ENCODE peak calls at places on chromosomes 6 and 20, in ten cellular contexts. O, B, A, E, M, Q, R, J, L and Z are unnamed samples.

GRCh38 chr20:11394145-11394833 is 523.4 kb upstream of the BTBD3 start:
- DNase-seq in J (no peak), E (no peak), B (peak), A (no peak), M (no peak), Q (no peak), O (no peak), L (no peak), R (no peak), Z (no peak)

GRCh38 chr6:163485388-163485851 is 70.9 kb downstream of the QKI start:
- DNase-seq in L (no peak), J (no peak), O (no peak), R (no peak), B (no peak), A (no peak), Q (no peak), M (no peak), E (no peak), Z (no peak)

GRCh38 chr6:144415835-144416237 is 130.7 kb downstream of the UTRN start:
- DNase-seq in L (no peak), Q (no peak), B (peak), M (no peak), O (no peak), J (no peak), R (no peak), E (no peak), A (no peak), Z (no peak)

GRCh38 chr20:53309515-53309914 is 284.1 kb downstream of the ZNF217 start:
- DNase-seq in E (no peak), M (no peak), J (no peak), A (no peak), O (no peak), R (no peak), Q (no peak), B (no peak), L (no peak), Z (no peak)

GRCh38 chr20:45032276-45032675 is 66.0 kb downstream of the STK4 start:
- DNase-seq in R (no peak), B (no peak), L (no peak), E (no peak), A (no peak), J (no peak), Q (no peak), O (no peak), M (no peak), Z (no peak)

GRCh38 chr20:43444107-43444506 is 13.6 kb upstream of the SRSF6 start:
- DNase-seq in Q (no peak), E (no peak), A (no peak), J (no peak), O (no peak), M (no peak), R (no peak), L (no peak), B (no peak), Z (no peak)

GRCh38 chr20:12896180-12896579 is 112.6 kb upstream of the SPTLC3 start:
- DNase-seq in B (no peak), E (no peak), J (no peak), M (no peak), R (no peak), L (no peak), O (no peak), Q (no peak), A (no peak), Z (no peak)

GRCh38 chr6:149285626-149286025 is 31.9 kb upstream of the TAB2 start:
- DNase-seq in J (no peak), L (no peak), E (no peak), A (no peak), O (no peak), M (no peak), B (no peak), R (no peak), Q (no peak), Z (no peak)

GRCh38 chr6:108798672-108799355 is 49.4 kb upstream of the ARMC2 start:
- DNase-seq in O (no peak), Q (no peak), J (no peak), E (no peak), R (no peak), B (no peak), A (peak), L (no peak), M (no peak), Z (no peak)

GRCh38 chr6:115932481-115932880 is 128.2 kb downstream of the FRK start:
- DNase-seq in L (no peak), J (peak), O (no peak), E (peak), Q (no peak), M (peak), A (no peak), B (no peak), R (no peak), Z (no peak)

GRCh38 chr6:42197574-42198362 is 3.0 kb upstream of the GUCA1B start:
- DNase-seq in M (no peak), O (no peak), J (no peak), E (no peak), Q (peak), B (peak), A (no peak), R (no peak), L (no peak), Z (peak)

GRCh38 chr6:132362318-132363185 is 38.7 kb downstream of the MOXD1 start:
- DNase-seq in O (no peak), Q (peak), B (peak), E (no peak), J (no peak), R (no peak), A (no peak), L (no peak), M (no peak), Z (no peak)

GRCh38 chr6:152954443-152954842 is 28.4 kb downstream of the FBXO5 start:
- DNase-seq in Q (no peak), A (no peak), R (no peak), J (no peak), L (no peak), B (no peak), O (peak), M (no peak), E (no peak), Z (no peak)

GRCh38 chr20:39190666-39191570 is 228.8 kb downstream of the DHX35 start:
- DNase-seq in E (no peak), J (no peak), R (no peak), Q (peak), M (no peak), A (no peak), L (no peak), B (peak), O (no peak), Z (no peak)

GRCh38 chr20:37902504-37903313 is at the start of gene VSTM2L:
- DNase-seq in M (peak), R (no peak), B (peak), J (no peak), L (peak), A (no peak), Q (peak), E (no peak), O (peak), Z (peak)

GRCh38 chr6:40738551-40738950 is 151.4 kb upstream of the LRFN2 start:
- DNase-seq in R (no peak), Q (no peak), O (no peak), A (no peak), M (no peak), B (no peak), J (no peak), L (no peak), E (no peak), Z (no peak)

GRCh38 chr6:75602164-75602896 is 650 bp downstream of the SENP6 start:
- DNase-seq in M (peak), A (peak), J (no peak), E (peak), O (peak), B (no peak), Q (peak), L (peak), R (no peak), Z (peak)

GRCh38 chr6:71367763-71368162 is 79.2 kb downstream of the OGFRL1 start:
- DNase-seq in E (no peak), Q (no peak), O (no peak), M (no peak), L (no peak), B (no peak), A (no peak), R (no peak), J (no peak), Z (no peak)

GRCh38 chr6:73722318-73723060 is 26.5 kb downstream of the CD109 start:
- DNase-seq in L (no peak), R (no peak), M (no peak), B (peak), E (no peak), Q (no peak), O (peak), J (no peak), A (no peak), Z (no peak)

GRCh38 chr6:147395158-147395557 is 113.3 kb upstream of the SAMD5 start:
- DNase-seq in E (no peak), O (no peak), A (no peak), L (no peak), B (no peak), M (no peak), J (no peak), Q (no peak), R (no peak), Z (no peak)

GRCh38 chr6:129267028-129267427 is 384.1 kb downstream of the LAMA2 start:
- DNase-seq in M (no peak), L (no peak), Q (no peak), B (no peak), J (no peak), E (no peak), A (no peak), R (no peak), O (no peak), Z (no peak)

GRCh38 chr20:4401601-4402000 is 320.1 kb upstream of the PRND start:
- DNase-seq in Q (no peak), L (no peak), J (no peak), E (no peak), M (no peak), O (no peak), A (no peak), R (no peak), B (peak), Z (no peak)

GRCh38 chr6:138569554-138569953 is 70.3 kb upstream of the NHSL1 start:
- DNase-seq in A (no peak), Q (no peak), M (no peak), L (no peak), J (no peak), R (no peak), E (no peak), O (no peak), B (no peak), Z (no peak)

GRCh38 chr6:169971951-169972651 is 220.7 kb downstream of the ERMARD start:
- DNase-seq in M (no peak), O (no peak), B (no peak), R (no peak), Q (no peak), A (no peak), L (no peak), E (peak), J (no peak), Z (no peak)

GRCh38 chr20:38204936-38205435 is 39.9 kb upstream of the TGM2 start:
- DNase-seq in Q (no peak), M (no peak), A (no peak), E (no peak), B (no peak), L (no peak), O (no peak), J (no peak), R (no peak), Z (no peak)

GRCh38 chr20:52493177-52493711 is 301.7 kb upstream of the ZFP64 start:
- DNase-seq in L (no peak), E (no peak), B (no peak), A (no peak), O (no peak), R (no peak), M (no peak), J (no peak), Q (peak), Z (peak)

GRCh38 chr20:48619126-48620101 is 208.4 kb downstream of the PREX1 start:
- DNase-seq in R (no peak), B (no peak), Q (peak), L (peak), O (no peak), A (no peak), E (no peak), J (no peak), M (no peak), Z (no peak)

GRCh38 chr6:40112350-40112749 is 178.1 kb upstream of the MOCS1 start:
- DNase-seq in E (no peak), B (no peak), A (no peak), O (no peak), J (no peak), R (no peak), Q (peak), M (no peak), L (no peak), Z (no peak)

GRCh38 chr20:32539817-32540675 is 45.1 kb downstream of the NOL4L start:
- DNase-seq in Q (peak), L (no peak), O (no peak), M (no peak), R (no peak), E (no peak), A (peak), B (no peak), J (no peak), Z (no peak)

GRCh38 chr20:38024496-38024895 is 8.8 kb downstream of the TTI1 start:
- DNase-seq in B (no peak), J (no peak), L (no peak), Q (no peak), A (no peak), E (no peak), M (no peak), O (no peak), R (no peak), Z (no peak)

GRCh38 chr6:3347237-3347636 is 88.5 kb downstream of the PSMG4 start:
- DNase-seq in A (no peak), R (no peak), O (no peak), E (no peak), L (no peak), Q (no peak), M (no peak), J (no peak), B (no peak), Z (no peak)

GRCh38 chr6:155276638-155277037 is 12.8 kb downstream of the CLDN20 start:
- DNase-seq in A (no peak), R (no peak), E (no peak), Q (no peak), B (no peak), J (no peak), L (no peak), M (no peak), O (no peak), Z (no peak)

GRCh38 chr6:84422380-84422968 is 195.0 kb upstream of the CEP162 start:
- DNase-seq in R (no peak), M (peak), E (peak), A (no peak), Q (peak), O (peak), L (peak), B (peak), J (peak), Z (no peak)

GRCh38 chr6:82875573-82876185 is 190.0 kb downstream of the UBE3D start:
- DNase-seq in L (no peak), O (no peak), E (no peak), B (peak), R (no peak), A (no peak), Q (no peak), J (no peak), M (no peak), Z (no peak)

GRCh38 chr6:45187841-45188240 is 140.3 kb upstream of the RUNX2 start:
- DNase-seq in J (no peak), B (no peak), A (no peak), E (no peak), M (no peak), R (no peak), L (no peak), O (no peak), Q (no peak), Z (no peak)